ENCODE peak calls at places on chromosomes 16 and 17, in eight cellular contexts. O is GM12878, H is K562, A is HCT116, S is A549, X is H1, R is HepG2, J is endothelial cell of umbilical vein. L is an unnamed sample.

GRCh38 chr17:6505425-6506142 is 50.8 kb downstream of the PITPNM3 start:
- DNase-seq in O (no peak), H (no peak), A (no peak), S (no peak), X (no peak), R (no peak), J (peak; percentile 56), L (no peak)

GRCh38 chr17:72662827-72663190 is 429.7 kb downstream of the SLC39A11 start:
- DNase-seq in O (no peak), H (no peak), A (no peak), S (no peak), X (no peak), R (no peak), J (no peak), L (no peak)

GRCh38 chr16:53982631-53983042 is 278.7 kb downstream of the FTO start:
- DNase-seq in O (no peak), H (no peak), A (no peak), S (no peak), X (no peak), R (no peak), J (no peak), L (no peak)

GRCh38 chr17:66415366-66416206 is 113.2 kb downstream of the PRKCA start:
- DNase-seq in O (no peak), H (no peak), A (no peak), S (no peak), X (no peak), R (peak; percentile 99), J (no peak), L (no peak)

GRCh38 chr16:12589676-12590075 is 214.0 kb downstream of the CPPED1 start:
- DNase-seq in O (no peak), H (no peak), A (no peak), S (no peak), X (no peak), R (no peak), J (no peak), L (no peak)

GRCh38 chr17:79465011-79466006 is 145.5 kb downstream of the RBFOX3 start:
- DNase-seq in O (no peak), H (no peak), A (no peak), S (no peak), X (no peak), R (no peak), J (no peak), L (no peak)

GRCh38 chr17:46770439-46770817 is 48.1 kb downstream of the WNT3 start:
- DNase-seq in O (no peak), H (no peak), A (no peak), S (no peak), X (no peak), R (peak; percentile 35), J (no peak), L (no peak)

GRCh38 chr17:39352511-39352910 is 48.9 kb downstream of the FBXL20 start:
- DNase-seq in O (no peak), H (no peak), A (no peak), S (no peak), X (no peak), R (no peak), J (peak; percentile 21), L (no peak)

GRCh38 chr17:75552847-75553552 is 27.5 kb downstream of the LLGL2 start:
- DNase-seq in O (no peak), H (no peak), A (no peak), S (no peak), X (no peak), R (peak; percentile 94), J (no peak), L (peak; percentile 52)

GRCh38 chr16:73066321-73066926 is 18.5 kb upstream of the ZFHX3 start:
- DNase-seq in O (no peak), H (no peak), A (no peak), S (no peak), X (no peak), R (no peak), J (no peak), L (no peak)

GRCh38 chr16:54687043-54687655 is 243.5 kb upstream of the IRX5 start:
- DNase-seq in O (no peak), H (no peak), A (no peak), S (no peak), X (no peak), R (no peak), J (no peak), L (no peak)

GRCh38 chr16:71723537-71724319 is 773 bp downstream of the PHLPP2 start:
- DNase-seq in O (no peak), H (peak; percentile 94), A (peak; percentile 47), S (peak; percentile 63), X (peak; percentile 17), R (peak; percentile 49), J (peak; percentile 75), L (peak; percentile 78)

GRCh38 chr17:28972437-28972836 is 21.1 kb upstream of the PHF12 start:
- DNase-seq in O (no peak), H (no peak), A (no peak), S (no peak), X (no peak), R (no peak), J (no peak), L (no peak)

GRCh38 chr16:19696961-19697360 is 21.1 kb downstream of the KNOP1 start:
- DNase-seq in O (no peak), H (no peak), A (no peak), S (no peak), X (no peak), R (no peak), J (no peak), L (no peak)

GRCh38 chr17:75480281-75480680 is 23.8 kb downstream of the TMEM94 start:
- DNase-seq in O (no peak), H (no peak), A (no peak), S (no peak), X (no peak), R (no peak), J (no peak), L (no peak)

GRCh38 chr17:45976755-45977505 is 22.1 kb upstream of the STH start:
- DNase-seq in O (no peak), H (peak; percentile 93), A (no peak), S (no peak), X (no peak), R (no peak), J (no peak), L (no peak)

GRCh38 chr16:535446-536405 is 8.2 kb downstream of the CAPN15 start:
- DNase-seq in O (no peak), H (peak; percentile 60), A (peak; percentile 54), S (peak; percentile 80), X (no peak), R (no peak), J (no peak), L (peak; percentile 63)

GRCh38 chr17:75364078-75364477 is 41.4 kb downstream of the GRB2 start:
- DNase-seq in O (no peak), H (no peak), A (no peak), S (no peak), X (no peak), R (no peak), J (no peak), L (no peak)

GRCh38 chr16:77763994-77764393 is 24.4 kb upstream of the VAT1L start:
- DNase-seq in O (no peak), H (no peak), A (no peak), S (no peak), X (no peak), R (no peak), J (no peak), L (no peak)

GRCh38 chr17:18043491-18043890 is 4.3 kb downstream of the GID4 start:
- DNase-seq in O (no peak), H (no peak), A (peak; percentile 12), S (no peak), X (no peak), R (no peak), J (peak; percentile 43), L (peak; percentile 43)

GRCh38 chr17:72118588-72119279 is 2.1 kb upstream of the SOX9 start:
- DNase-seq in O (peak; percentile 15), H (peak; percentile 39), A (peak; percentile 58), S (peak; percentile 79), X (no peak), R (peak; percentile 75), J (peak; percentile 37), L (peak; percentile 49)

GRCh38 chr16:82345318-82345717 is 175.3 kb upstream of the MPHOSPH6 start:
- DNase-seq in O (no peak), H (no peak), A (no peak), S (no peak), X (no peak), R (no peak), J (no peak), L (no peak)

GRCh38 chr16:64736887-64737286 is 385.0 kb downstream of the CDH11 start:
- DNase-seq in O (no peak), H (no peak), A (no peak), S (no peak), X (no peak), R (no peak), J (no peak), L (no peak)

GRCh38 chr17:77373298-77374169 is 232.8 kb downstream of the SEC14L1 start:
- DNase-seq in O (no peak), H (no peak), A (no peak), S (no peak), X (no peak), R (no peak), J (no peak), L (peak; percentile 59)
- TF ChIP-seq CTCF in O (no peak), H (no peak), A (no peak), S (no peak), X (no peak), R (no peak), J (no peak), L (no peak)

DNA sequence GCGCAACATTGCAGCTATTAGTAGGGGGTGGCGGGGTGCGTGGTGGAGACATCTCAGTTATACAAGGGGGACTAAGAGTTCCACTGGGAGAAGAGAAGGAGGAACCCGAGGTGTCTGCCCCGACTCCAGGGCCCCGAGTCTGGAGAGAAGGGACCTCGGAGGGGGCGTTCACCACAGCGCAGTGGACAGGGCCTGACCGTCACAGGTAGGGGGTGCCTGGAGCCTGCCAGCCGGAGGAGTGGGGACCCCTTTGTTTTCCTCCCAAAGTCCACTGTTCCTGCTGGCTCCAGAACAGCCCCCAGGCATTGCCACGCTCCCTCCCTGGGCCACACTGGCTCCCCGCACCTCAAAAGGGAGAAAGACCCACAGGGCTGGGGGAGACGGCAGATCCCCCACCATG is 175.9 kb upstream of the TNRC6C start:
- DNase-seq in O (no peak), H (no peak), A (no peak), S (no peak), X (no peak), R (no peak), J (no peak), L (no peak)
- TF ChIP-seq POLR2A in O (no peak), H (no peak), A (no peak), S (no peak), X (no peak), R (no peak), J (no peak), L (no peak)

DNA sequence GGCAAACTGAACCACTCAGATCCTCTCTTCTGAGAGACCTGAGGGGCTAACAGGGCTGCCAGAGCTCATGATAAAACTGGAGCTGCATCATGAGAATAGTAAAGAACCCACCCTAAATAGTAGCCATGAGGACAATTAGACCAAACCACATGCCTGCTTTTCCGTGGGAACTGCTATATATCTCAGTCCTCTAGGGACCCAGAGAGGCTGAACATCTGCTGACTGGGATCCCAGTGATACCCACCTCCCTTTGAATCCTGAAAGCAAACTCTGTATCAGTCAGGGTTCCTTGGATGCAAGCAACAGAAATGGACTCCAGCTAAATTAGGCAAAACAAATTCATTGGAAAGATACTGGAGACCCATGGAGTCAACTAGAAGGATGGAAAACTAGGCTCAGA is 6.5 kb downstream of the MT1X start:
- DNase-seq in O (no peak), H (no peak), A (no peak), S (no peak), X (no peak), R (no peak), J (no peak), L (peak; percentile 26)
- TF ChIP-seq MAX in O (no peak), H (no peak), A (no peak), S (no peak), X (no peak), R (no peak), J (no peak), L (no peak)

GRCh38 chr16:59973966-59974365 is 1239.8 kb upstream of the GOT2 start:
- DNase-seq in O (no peak), H (no peak), A (no peak), S (no peak), X (no peak), R (no peak), J (no peak), L (no peak)
- TF ChIP-seq CTCF in O (no peak), H (no peak), A (no peak), S (no peak), X (no peak), R (no peak), J (no peak), L (no peak)

L was measured in NB4.